ENCODE peak calls at places on chromosomes 11 and 22, in seven cellular contexts. One of them, this sample, is unnamed.

GRCh38 chr22:39960791-39961746 is 872 bp downstream of the TMA7B start:
- DNase-seq in GM13977: peak
- DNase-seq in neural progenitor cell: no peak
- DNase-seq in hippocampal formation: no peak
- DNase-seq in iris pigment epithelial cell: peak
- DNase-seq in activated T-cell treated with anti-CD3 and anti-CD28 coated beads for 1 hour: peak
- DNase-seq in neuronal stem cell: no peak
- DNase-seq in this sample: peak

GRCh38 chr11:129117595-129118350 is 74.4 kb downstream of the ARHGAP32 start:
- DNase-seq in GM13977: peak
- DNase-seq in neural progenitor cell: peak
- DNase-seq in hippocampal formation: peak
- DNase-seq in iris pigment epithelial cell: peak
- DNase-seq in activated T-cell treated with anti-CD3 and anti-CD28 coated beads for 1 hour: peak
- DNase-seq in neuronal stem cell: peak
- DNase-seq in this sample: peak

GRCh38 chr11:78313181-78313788 is 104.3 kb downstream of the GAB2 start:
- DNase-seq in GM13977: no peak
- DNase-seq in neural progenitor cell: no peak
- DNase-seq in hippocampal formation: peak
- DNase-seq in iris pigment epithelial cell: peak
- DNase-seq in activated T-cell treated with anti-CD3 and anti-CD28 coated beads for 1 hour: no peak
- DNase-seq in neuronal stem cell: no peak
- DNase-seq in this sample: peak

GRCh38 chr11:8886332-8886731 is 24.7 kb upstream of the AKIP1 start:
- DNase-seq in GM13977: no peak
- DNase-seq in neural progenitor cell: no peak
- DNase-seq in hippocampal formation: no peak
- DNase-seq in iris pigment epithelial cell: peak
- DNase-seq in activated T-cell treated with anti-CD3 and anti-CD28 coated beads for 1 hour: no peak
- DNase-seq in neuronal stem cell: no peak
- DNase-seq in this sample: no peak

GRCh38 chr22:36768616-36769015 is 7.3 kb downstream of the IFT27 start:
- DNase-seq in GM13977: no peak
- DNase-seq in neural progenitor cell: no peak
- DNase-seq in hippocampal formation: no peak
- DNase-seq in iris pigment epithelial cell: no peak
- DNase-seq in activated T-cell treated with anti-CD3 and anti-CD28 coated beads for 1 hour: no peak
- DNase-seq in neuronal stem cell: no peak
- DNase-seq in this sample: no peak

GRCh38 chr11:69640260-69640994 is 529 bp upstream of the CCND1 start:
- DNase-seq in GM13977: peak
- DNase-seq in neural progenitor cell: peak
- DNase-seq in hippocampal formation: no peak
- DNase-seq in iris pigment epithelial cell: peak
- DNase-seq in activated T-cell treated with anti-CD3 and anti-CD28 coated beads for 1 hour: no peak
- DNase-seq in neuronal stem cell: no peak
- DNase-seq in this sample: peak

GRCh38 chr11:95140397-95141030 is 50.9 kb downstream of the ENDOD1 start:
- DNase-seq in GM13977: no peak
- DNase-seq in neural progenitor cell: no peak
- DNase-seq in hippocampal formation: no peak
- DNase-seq in iris pigment epithelial cell: peak
- DNase-seq in activated T-cell treated with anti-CD3 and anti-CD28 coated beads for 1 hour: no peak
- DNase-seq in neuronal stem cell: no peak
- DNase-seq in this sample: no peak

GRCh38 chr11:16155448-16155847 is 200.9 kb downstream of the SOX6 start:
- DNase-seq in GM13977: no peak
- DNase-seq in neural progenitor cell: no peak
- DNase-seq in hippocampal formation: no peak
- DNase-seq in iris pigment epithelial cell: no peak
- DNase-seq in activated T-cell treated with anti-CD3 and anti-CD28 coated beads for 1 hour: no peak
- DNase-seq in neuronal stem cell: no peak
- DNase-seq in this sample: peak

GRCh38 chr11:109422755-109423113 is 744 bp downstream of the C11orf87 start:
- DNase-seq in GM13977: no peak
- DNase-seq in neural progenitor cell: peak
- DNase-seq in hippocampal formation: peak
- DNase-seq in iris pigment epithelial cell: peak
- DNase-seq in activated T-cell treated with anti-CD3 and anti-CD28 coated beads for 1 hour: no peak
- DNase-seq in neuronal stem cell: no peak
- DNase-seq in this sample: no peak

GRCh38 chr11:126268361-126268707 is 361 bp downstream of the SRPRA start:
- DNase-seq in GM13977: no peak
- DNase-seq in neural progenitor cell: peak
- DNase-seq in hippocampal formation: no peak
- DNase-seq in iris pigment epithelial cell: no peak
- DNase-seq in activated T-cell treated with anti-CD3 and anti-CD28 coated beads for 1 hour: no peak
- DNase-seq in neuronal stem cell: no peak
- DNase-seq in this sample: no peak

GRCh38 chr22:25402160-25402500 is 162.3 kb upstream of the GRK3 start:
- DNase-seq in GM13977: no peak
- DNase-seq in neural progenitor cell: no peak
- DNase-seq in hippocampal formation: no peak
- DNase-seq in iris pigment epithelial cell: no peak
- DNase-seq in activated T-cell treated with anti-CD3 and anti-CD28 coated beads for 1 hour: no peak
- DNase-seq in neuronal stem cell: no peak
- DNase-seq in this sample: no peak

GRCh38 chr11:73227571-73228211 is 9.6 kb downstream of the P2RY2 start:
- DNase-seq in GM13977: no peak
- DNase-seq in neural progenitor cell: no peak
- DNase-seq in hippocampal formation: no peak
- DNase-seq in iris pigment epithelial cell: no peak
- DNase-seq in activated T-cell treated with anti-CD3 and anti-CD28 coated beads for 1 hour: no peak
- DNase-seq in neuronal stem cell: no peak
- DNase-seq in this sample: no peak

GRCh38 chr11:67288452-67289225 is 464 bp upstream of the ANKRD13D start:
- DNase-seq in GM13977: peak
- DNase-seq in neural progenitor cell: peak
- DNase-seq in hippocampal formation: peak
- DNase-seq in iris pigment epithelial cell: peak
- DNase-seq in activated T-cell treated with anti-CD3 and anti-CD28 coated beads for 1 hour: peak
- DNase-seq in neuronal stem cell: peak
- DNase-seq in this sample: peak

GRCh38 chr11:14875163-14875562 is 16.9 kb downstream of the CYP2R1 start:
- DNase-seq in GM13977: no peak
- DNase-seq in neural progenitor cell: no peak
- DNase-seq in hippocampal formation: no peak
- DNase-seq in iris pigment epithelial cell: no peak
- DNase-seq in activated T-cell treated with anti-CD3 and anti-CD28 coated beads for 1 hour: no peak
- DNase-seq in neuronal stem cell: no peak
- DNase-seq in this sample: no peak

GRCh38 chr11:77589521-77590193 is at the start of gene AQP11:
- DNase-seq in GM13977: peak
- DNase-seq in neural progenitor cell: peak
- DNase-seq in hippocampal formation: peak
- DNase-seq in iris pigment epithelial cell: peak
- DNase-seq in activated T-cell treated with anti-CD3 and anti-CD28 coated beads for 1 hour: peak
- DNase-seq in neuronal stem cell: peak
- DNase-seq in this sample: peak

GRCh38 chr11:31237819-31238771 is 131.4 kb downstream of the DCDC1 start:
- DNase-seq in GM13977: no peak
- DNase-seq in neural progenitor cell: peak
- DNase-seq in hippocampal formation: no peak
- DNase-seq in iris pigment epithelial cell: peak
- DNase-seq in activated T-cell treated with anti-CD3 and anti-CD28 coated beads for 1 hour: no peak
- DNase-seq in neuronal stem cell: peak
- DNase-seq in this sample: peak

GRCh38 chr11:92837595-92837994 is 131.9 kb upstream of the MTNR1B start:
- DNase-seq in GM13977: no peak
- DNase-seq in neural progenitor cell: no peak
- DNase-seq in hippocampal formation: no peak
- DNase-seq in iris pigment epithelial cell: no peak
- DNase-seq in activated T-cell treated with anti-CD3 and anti-CD28 coated beads for 1 hour: no peak
- DNase-seq in neuronal stem cell: no peak
- DNase-seq in this sample: no peak

GRCh38 chr11:125941606-125942275 is 4.1 kb upstream of the VSIG10L2 start:
- DNase-seq in GM13977: peak
- DNase-seq in neural progenitor cell: peak
- DNase-seq in hippocampal formation: no peak
- DNase-seq in iris pigment epithelial cell: peak
- DNase-seq in activated T-cell treated with anti-CD3 and anti-CD28 coated beads for 1 hour: peak
- DNase-seq in neuronal stem cell: peak
- DNase-seq in this sample: peak

GRCh38 chr11:35579557-35580396 is 38.5 kb upstream of the FJX1 start:
- DNase-seq in GM13977: no peak
- DNase-seq in neural progenitor cell: no peak
- DNase-seq in hippocampal formation: no peak
- DNase-seq in iris pigment epithelial cell: peak
- DNase-seq in activated T-cell treated with anti-CD3 and anti-CD28 coated beads for 1 hour: no peak
- DNase-seq in neuronal stem cell: no peak
- DNase-seq in this sample: peak

GRCh38 chr22:29158546-29158945 is 47.1 kb upstream of the EMID1 start:
- DNase-seq in GM13977: no peak
- DNase-seq in neural progenitor cell: no peak
- DNase-seq in hippocampal formation: no peak
- DNase-seq in iris pigment epithelial cell: no peak
- DNase-seq in activated T-cell treated with anti-CD3 and anti-CD28 coated beads for 1 hour: no peak
- DNase-seq in neuronal stem cell: no peak
- DNase-seq in this sample: no peak

GRCh38 chr11:73414977-73415492 is 38.8 kb downstream of the RELT start:
- DNase-seq in GM13977: no peak
- DNase-seq in neural progenitor cell: no peak
- DNase-seq in hippocampal formation: no peak
- DNase-seq in iris pigment epithelial cell: peak
- DNase-seq in activated T-cell treated with anti-CD3 and anti-CD28 coated beads for 1 hour: no peak
- DNase-seq in neuronal stem cell: no peak
- DNase-seq in this sample: no peak

GRCh38 chr22:46682011-46682731 is 55.9 kb downstream of the CERK start:
- DNase-seq in GM13977: no peak
- DNase-seq in neural progenitor cell: no peak
- DNase-seq in hippocampal formation: no peak
- DNase-seq in iris pigment epithelial cell: no peak
- DNase-seq in activated T-cell treated with anti-CD3 and anti-CD28 coated beads for 1 hour: no peak
- DNase-seq in neuronal stem cell: no peak
- DNase-seq in this sample: no peak

GRCh38 chr11:87603887-87604286 is 566.2 kb downstream of the TMEM135 start:
- DNase-seq in GM13977: no peak
- DNase-seq in neural progenitor cell: no peak
- DNase-seq in hippocampal formation: no peak
- DNase-seq in iris pigment epithelial cell: no peak
- DNase-seq in activated T-cell treated with anti-CD3 and anti-CD28 coated beads for 1 hour: no peak
- DNase-seq in neuronal stem cell: no peak
- DNase-seq in this sample: no peak

GRCh38 chr11:125123947-125124633 is 12.7 kb upstream of the TMEM218 start:
- DNase-seq in GM13977: no peak
- DNase-seq in neural progenitor cell: peak
- DNase-seq in hippocampal formation: peak
- DNase-seq in iris pigment epithelial cell: peak
- DNase-seq in activated T-cell treated with anti-CD3 and anti-CD28 coated beads for 1 hour: no peak
- DNase-seq in neuronal stem cell: no peak
- DNase-seq in this sample: peak

GRCh38 chr11:15933896-15934625 is 422.3 kb downstream of the SOX6 start:
- DNase-seq in GM13977: no peak
- DNase-seq in neural progenitor cell: no peak
- DNase-seq in hippocampal formation: no peak
- DNase-seq in iris pigment epithelial cell: no peak
- DNase-seq in activated T-cell treated with anti-CD3 and anti-CD28 coated beads for 1 hour: no peak
- DNase-seq in neuronal stem cell: no peak
- DNase-seq in this sample: no peak

GRCh38 chr11:120184946-120185677 is 25.7 kb upstream of the OAF start:
- DNase-seq in GM13977: no peak
- DNase-seq in neural progenitor cell: no peak
- DNase-seq in hippocampal formation: no peak
- DNase-seq in iris pigment epithelial cell: peak
- DNase-seq in activated T-cell treated with anti-CD3 and anti-CD28 coated beads for 1 hour: no peak
- DNase-seq in neuronal stem cell: no peak
- DNase-seq in this sample: peak

GRCh38 chr11:13338437-13339069 is 61.0 kb downstream of the BMAL1 start:
- DNase-seq in GM13977: no peak
- DNase-seq in neural progenitor cell: no peak
- DNase-seq in hippocampal formation: no peak
- DNase-seq in iris pigment epithelial cell: peak
- DNase-seq in activated T-cell treated with anti-CD3 and anti-CD28 coated beads for 1 hour: no peak
- DNase-seq in neuronal stem cell: no peak
- DNase-seq in this sample: peak

GRCh38 chr11:316891-317291 is 3.1 kb downstream of the IFITM1 start:
- DNase-seq in GM13977: no peak
- DNase-seq in neural progenitor cell: no peak
- DNase-seq in hippocampal formation: no peak
- DNase-seq in iris pigment epithelial cell: no peak
- DNase-seq in activated T-cell treated with anti-CD3 and anti-CD28 coated beads for 1 hour: no peak
- DNase-seq in neuronal stem cell: no peak
- DNase-seq in this sample: no peak

GRCh38 chr11:75246006-75246672 is 5.6 kb downstream of the TPBGL start:
- DNase-seq in GM13977: no peak
- DNase-seq in neural progenitor cell: no peak
- DNase-seq in hippocampal formation: no peak
- DNase-seq in iris pigment epithelial cell: no peak
- DNase-seq in activated T-cell treated with anti-CD3 and anti-CD28 coated beads for 1 hour: no peak
- DNase-seq in neuronal stem cell: no peak
- DNase-seq in this sample: no peak

GRCh38 chr11:96122601-96123044 is 198.7 kb upstream of the MTMR2 start:
- DNase-seq in GM13977: no peak
- DNase-seq in neural progenitor cell: no peak
- DNase-seq in hippocampal formation: no peak
- DNase-seq in iris pigment epithelial cell: peak
- DNase-seq in activated T-cell treated with anti-CD3 and anti-CD28 coated beads for 1 hour: no peak
- DNase-seq in neuronal stem cell: no peak
- DNase-seq in this sample: no peak

GRCh38 chr11:16953620-16954019 is 60.6 kb downstream of the PLEKHA7 start:
- DNase-seq in GM13977: no peak
- DNase-seq in neural progenitor cell: no peak
- DNase-seq in hippocampal formation: no peak
- DNase-seq in iris pigment epithelial cell: no peak
- DNase-seq in activated T-cell treated with anti-CD3 and anti-CD28 coated beads for 1 hour: no peak
- DNase-seq in neuronal stem cell: no peak
- DNase-seq in this sample: no peak

GRCh38 chr11:22192642-22193347 is at the start of gene ANO5:
- DNase-seq in GM13977: peak
- DNase-seq in neural progenitor cell: peak
- DNase-seq in hippocampal formation: peak
- DNase-seq in iris pigment epithelial cell: no peak
- DNase-seq in activated T-cell treated with anti-CD3 and anti-CD28 coated beads for 1 hour: no peak
- DNase-seq in neuronal stem cell: peak
- DNase-seq in this sample: peak

GRCh38 chr11:62132188-62132587 is 8.4 kb downstream of the INCENP start:
- DNase-seq in GM13977: no peak
- DNase-seq in neural progenitor cell: no peak
- DNase-seq in hippocampal formation: no peak
- DNase-seq in iris pigment epithelial cell: no peak
- DNase-seq in activated T-cell treated with anti-CD3 and anti-CD28 coated beads for 1 hour: no peak
- DNase-seq in neuronal stem cell: no peak
- DNase-seq in this sample: no peak

GRCh38 chr11:35664977-35665441 is 2.4 kb downstream of the TRIM44 start:
- DNase-seq in GM13977: no peak
- DNase-seq in neural progenitor cell: no peak
- DNase-seq in hippocampal formation: no peak
- DNase-seq in iris pigment epithelial cell: peak
- DNase-seq in activated T-cell treated with anti-CD3 and anti-CD28 coated beads for 1 hour: no peak
- DNase-seq in neuronal stem cell: no peak
- DNase-seq in this sample: no peak

GRCh38 chr11:87425943-87426342 is 388.2 kb downstream of the TMEM135 start:
- DNase-seq in GM13977: no peak
- DNase-seq in neural progenitor cell: no peak
- DNase-seq in hippocampal formation: no peak
- DNase-seq in iris pigment epithelial cell: no peak
- DNase-seq in activated T-cell treated with anti-CD3 and anti-CD28 coated beads for 1 hour: no peak
- DNase-seq in neuronal stem cell: no peak
- DNase-seq in this sample: peak

GRCh38 chr11:961921-962320 is 36.3 kb downstream of the AP2A2 start:
- DNase-seq in GM13977: no peak
- DNase-seq in neural progenitor cell: no peak
- DNase-seq in hippocampal formation: no peak
- DNase-seq in iris pigment epithelial cell: no peak
- DNase-seq in activated T-cell treated with anti-CD3 and anti-CD28 coated beads for 1 hour: no peak
- DNase-seq in neuronal stem cell: no peak
- DNase-seq in this sample: no peak

This sample was measured in renal cortical epithelial cell.